ENCODE peak calls at places on chromosomes 16 and 17, in eight cellular contexts. One of them, this sample, is unnamed.

GRCh38 chr16:81649561-81649960 is 129.5 kb upstream of the PLCG2 start:
- DNase-seq in thoracic aorta: no peak
- DNase-seq in endodermal cell: no peak
- DNase-seq in fibroblast of lung: peak; percentile 55
- DNase-seq in ovary: no peak
- DNase-seq in K562: no peak
- DNase-seq in cardiac muscle cell: no peak
- DNase-seq in brain microvascular endothelial cell: no peak
- DNase-seq in this sample: no peak

GRCh38 chr17:31329221-31329620 is 7.8 kb upstream of the EVI2A start:
- DNase-seq in K562: no peak
- DNase-seq in cardiac muscle cell: no peak
- DNase-seq in fibroblast of lung: no peak
- DNase-seq in thoracic aorta: no peak
- DNase-seq in endodermal cell: no peak
- DNase-seq in ovary: no peak
- DNase-seq in brain microvascular endothelial cell: no peak
- DNase-seq in this sample: no peak

GRCh38 chr17:50806141-50806643 is 29.2 kb upstream of the WFIKKN2 start:
- DNase-seq in fibroblast of lung: peak; percentile 49
- DNase-seq in ovary: no peak
- DNase-seq in thoracic aorta: no peak
- DNase-seq in brain microvascular endothelial cell: peak; percentile 11
- DNase-seq in endodermal cell: peak; percentile 86
- DNase-seq in cardiac muscle cell: no peak
- DNase-seq in K562: peak; percentile 38
- DNase-seq in this sample: peak; percentile 20

GRCh38 chr17:1868090-1868489 is 38.3 kb downstream of the RPA1 start:
- DNase-seq in thoracic aorta: no peak
- DNase-seq in endodermal cell: no peak
- DNase-seq in cardiac muscle cell: no peak
- DNase-seq in ovary: no peak
- DNase-seq in K562: no peak
- DNase-seq in fibroblast of lung: no peak
- DNase-seq in brain microvascular endothelial cell: no peak
- DNase-seq in this sample: no peak

GRCh38 chr17:12580640-12581039 is 85.0 kb upstream of the MYOCD start:
- DNase-seq in cardiac muscle cell: peak; percentile 57
- DNase-seq in fibroblast of lung: no peak
- DNase-seq in endodermal cell: no peak
- DNase-seq in ovary: no peak
- DNase-seq in thoracic aorta: no peak
- DNase-seq in K562: no peak
- DNase-seq in brain microvascular endothelial cell: peak; percentile 73
- DNase-seq in this sample: no peak

GRCh38 chr16:77043076-77043475 is 147.9 kb upstream of the MON1B start:
- DNase-seq in fibroblast of lung: peak; percentile 46
- DNase-seq in ovary: no peak
- DNase-seq in thoracic aorta: no peak
- DNase-seq in K562: peak; percentile 7
- DNase-seq in endodermal cell: no peak
- DNase-seq in brain microvascular endothelial cell: peak; percentile 5
- DNase-seq in cardiac muscle cell: no peak
- DNase-seq in this sample: peak; percentile 21

GRCh38 chr16:896261-897199 is 74.3 kb downstream of the LMF1 start:
- DNase-seq in thoracic aorta: no peak
- DNase-seq in ovary: no peak
- DNase-seq in cardiac muscle cell: no peak
- DNase-seq in K562: no peak
- DNase-seq in endodermal cell: no peak
- DNase-seq in brain microvascular endothelial cell: no peak
- DNase-seq in fibroblast of lung: no peak
- DNase-seq in this sample: no peak

GRCh38 chr17:82772026-82772425 is 20.2 kb downstream of the TBCD start:
- DNase-seq in ovary: no peak
- DNase-seq in endodermal cell: no peak
- DNase-seq in cardiac muscle cell: no peak
- DNase-seq in K562: no peak
- DNase-seq in fibroblast of lung: peak; percentile 77
- DNase-seq in thoracic aorta: no peak
- DNase-seq in brain microvascular endothelial cell: peak; percentile 35
- DNase-seq in this sample: no peak

GRCh38 chr16:56611281-56611833 is 3.0 kb downstream of the MT2A start:
- DNase-seq in brain microvascular endothelial cell: peak; percentile 32
- DNase-seq in cardiac muscle cell: no peak
- DNase-seq in endodermal cell: no peak
- DNase-seq in fibroblast of lung: peak; percentile 74
- DNase-seq in K562: no peak
- DNase-seq in ovary: peak; percentile 52
- DNase-seq in thoracic aorta: peak; percentile 59
- DNase-seq in this sample: no peak

GRCh38 chr16:16095646-16096045 is 127.6 kb downstream of the ABCC6 start:
- DNase-seq in thoracic aorta: no peak
- DNase-seq in K562: no peak
- DNase-seq in fibroblast of lung: no peak
- DNase-seq in ovary: no peak
- DNase-seq in cardiac muscle cell: no peak
- DNase-seq in endodermal cell: no peak
- DNase-seq in brain microvascular endothelial cell: no peak
- DNase-seq in this sample: no peak
- H3K36me3 ChIP-seq in thoracic aorta: peaks cover 15% of the 10 kb centered on the region
- H3K36me3 ChIP-seq in K562: peaks cover 78% of the 10 kb centered on the region
- H3K36me3 ChIP-seq in fibroblast of lung: peaks cover 27% of the 10 kb centered on the region
- H3K36me3 ChIP-seq in ovary: no peaks in the 10 kb centered on the region
- H3K36me3 ChIP-seq in cardiac muscle cell: peaks cover 6% of the 10 kb centered on the region
- H3K36me3 ChIP-seq in endodermal cell: peaks cover 16% of the 10 kb centered on the region
- H3K36me3 ChIP-seq in brain microvascular endothelial cell: peaks cover 21% of the 10 kb centered on the region
- H3K36me3 ChIP-seq in this sample: peaks cover under 1% of the 10 kb centered on the region

DNA sequence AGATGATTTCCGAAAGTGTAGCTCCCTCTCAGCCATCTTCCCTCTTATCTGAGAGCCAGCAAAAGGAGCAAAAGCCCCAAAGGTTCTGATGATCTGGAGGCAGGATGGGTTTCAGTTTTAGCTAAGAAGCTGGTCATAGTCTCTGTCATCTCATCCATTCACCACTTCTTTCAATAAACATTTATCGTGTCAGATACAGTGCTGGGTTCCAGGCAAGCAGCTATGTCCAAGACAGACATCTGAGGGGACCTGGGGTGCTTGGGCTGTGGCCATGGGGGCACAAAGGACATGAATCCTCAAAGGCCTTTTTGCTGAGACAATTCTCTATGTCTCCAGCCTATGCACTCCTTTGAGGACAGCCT is 1.0 kb upstream of the ETV4 start:
- DNase-seq in ovary: no peak
- DNase-seq in thoracic aorta: no peak
- DNase-seq in K562: peak; percentile 20
- DNase-seq in brain microvascular endothelial cell: no peak
- DNase-seq in endodermal cell: peak; percentile 61
- DNase-seq in cardiac muscle cell: no peak
- DNase-seq in fibroblast of lung: no peak
- DNase-seq in this sample: no peak
- H3K27me3 ChIP-seq in ovary: no peaks in the 10 kb centered on the region
- H3K27me3 ChIP-seq in thoracic aorta: no peaks in the 10 kb centered on the region
- H3K27me3 ChIP-seq in K562: no peaks in the 10 kb centered on the region
- H3K27me3 ChIP-seq in brain microvascular endothelial cell: no peaks in the 10 kb centered on the region
- H3K27me3 ChIP-seq in endodermal cell: peaks cover 13% of the 10 kb centered on the region
- H3K27me3 ChIP-seq in cardiac muscle cell: peaks cover 59% of the 10 kb centered on the region
- H3K27me3 ChIP-seq in fibroblast of lung: no peaks in the 10 kb centered on the region
- H3K27me3 ChIP-seq in this sample: no peaks in the 10 kb centered on the region

GRCh38 chr16:8819635-8820034 is 22.0 kb downstream of the PMM2 start:
- DNase-seq in brain microvascular endothelial cell: no peak
- DNase-seq in cardiac muscle cell: no peak
- DNase-seq in fibroblast of lung: no peak
- DNase-seq in endodermal cell: no peak
- DNase-seq in thoracic aorta: no peak
- DNase-seq in K562: no peak
- DNase-seq in ovary: no peak
- DNase-seq in this sample: peak; percentile 67

GRCh38 chr16:8814095-8814806 is 16.6 kb downstream of the PMM2 start:
- DNase-seq in endodermal cell: no peak
- DNase-seq in brain microvascular endothelial cell: no peak
- DNase-seq in cardiac muscle cell: no peak
- DNase-seq in ovary: no peak
- DNase-seq in K562: no peak
- DNase-seq in fibroblast of lung: no peak
- DNase-seq in thoracic aorta: no peak
- DNase-seq in this sample: no peak

GRCh38 chr16:8812162-8812843 is 14.7 kb downstream of the PMM2 start:
- DNase-seq in brain microvascular endothelial cell: no peak
- DNase-seq in ovary: no peak
- DNase-seq in endodermal cell: no peak
- DNase-seq in K562: no peak
- DNase-seq in thoracic aorta: no peak
- DNase-seq in cardiac muscle cell: no peak
- DNase-seq in fibroblast of lung: no peak
- DNase-seq in this sample: no peak

GRCh38 chr16:8818499-8819270 is 21.0 kb downstream of the PMM2 start:
- DNase-seq in fibroblast of lung: peak; percentile 8
- DNase-seq in endodermal cell: peak; percentile 65
- DNase-seq in thoracic aorta: no peak
- DNase-seq in cardiac muscle cell: no peak
- DNase-seq in ovary: no peak
- DNase-seq in brain microvascular endothelial cell: no peak
- DNase-seq in K562: no peak
- DNase-seq in this sample: no peak

GRCh38 chr16:8816967-8817662 is 19.5 kb downstream of the PMM2 start:
- DNase-seq in brain microvascular endothelial cell: no peak
- DNase-seq in thoracic aorta: no peak
- DNase-seq in fibroblast of lung: no peak
- DNase-seq in endodermal cell: no peak
- DNase-seq in cardiac muscle cell: no peak
- DNase-seq in ovary: no peak
- DNase-seq in K562: no peak
- DNase-seq in this sample: no peak
- H3K36me3 ChIP-seq in brain microvascular endothelial cell: peaks cover 89% of the 10 kb centered on the region
- H3K36me3 ChIP-seq in thoracic aorta: peaks cover 44% of the 10 kb centered on the region
- H3K36me3 ChIP-seq in fibroblast of lung: peaks cover 32% of the 10 kb centered on the region
- H3K36me3 ChIP-seq in endodermal cell: peaks cover 86% of the 10 kb centered on the region
- H3K36me3 ChIP-seq in cardiac muscle cell: peaks cover 27% of the 10 kb centered on the region
- H3K36me3 ChIP-seq in ovary: no peaks in the 10 kb centered on the region
- H3K36me3 ChIP-seq in K562: peaks cover 94% of the 10 kb centered on the region
- H3K36me3 ChIP-seq in this sample: peaks cover 74% of the 10 kb centered on the region

DNA sequence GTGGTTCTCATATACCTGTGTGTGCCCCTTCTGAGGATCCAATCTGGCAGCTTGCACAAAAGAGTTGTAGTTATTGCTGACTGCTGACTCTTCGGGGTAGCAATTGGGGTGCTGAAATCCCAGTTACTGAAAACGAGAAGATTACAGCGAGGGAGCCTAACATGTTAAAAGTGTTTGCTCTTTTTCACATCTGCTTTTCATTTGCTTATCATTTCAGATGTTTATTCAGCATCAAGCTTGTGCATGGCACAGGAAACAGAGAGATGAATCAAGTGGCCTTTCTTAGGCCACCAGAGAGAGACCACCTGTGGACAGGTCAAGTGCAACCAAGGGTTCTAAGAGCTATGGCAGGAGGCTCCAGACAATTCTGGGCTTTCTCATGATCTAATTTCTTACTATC is 16.9 kb downstream of the DHRS7B start:
- DNase-seq in cardiac muscle cell: no peak
- DNase-seq in endodermal cell: no peak
- DNase-seq in fibroblast of lung: no peak
- DNase-seq in ovary: no peak
- DNase-seq in brain microvascular endothelial cell: no peak
- DNase-seq in K562: no peak
- DNase-seq in thoracic aorta: no peak
- DNase-seq in this sample: no peak
- H3K27me3 ChIP-seq in cardiac muscle cell: no peaks in the 10 kb centered on the region
- H3K27me3 ChIP-seq in endodermal cell: no peaks in the 10 kb centered on the region
- H3K27me3 ChIP-seq in fibroblast of lung: no peaks in the 10 kb centered on the region
- H3K27me3 ChIP-seq in ovary: no peaks in the 10 kb centered on the region
- H3K27me3 ChIP-seq in brain microvascular endothelial cell: no peaks in the 10 kb centered on the region
- H3K27me3 ChIP-seq in K562: no peaks in the 10 kb centered on the region
- H3K27me3 ChIP-seq in thoracic aorta: no peaks in the 10 kb centered on the region
- H3K27me3 ChIP-seq in this sample: no peaks in the 10 kb centered on the region

GRCh38 chr17:28326114-28326513 is 7.1 kb downstream of the TMEM97 start:
- DNase-seq in fibroblast of lung: no peak
- DNase-seq in thoracic aorta: no peak
- DNase-seq in K562: no peak
- DNase-seq in endodermal cell: peak; percentile 26
- DNase-seq in brain microvascular endothelial cell: no peak
- DNase-seq in ovary: no peak
- DNase-seq in cardiac muscle cell: no peak
- DNase-seq in this sample: no peak

GRCh38 chr17:28330671-28331070 is 4.6 kb downstream of the IFT20 start:
- DNase-seq in ovary: peak; percentile 9
- DNase-seq in brain microvascular endothelial cell: no peak
- DNase-seq in thoracic aorta: no peak
- DNase-seq in fibroblast of lung: no peak
- DNase-seq in K562: no peak
- DNase-seq in cardiac muscle cell: no peak
- DNase-seq in endodermal cell: no peak
- DNase-seq in this sample: no peak

GRCh38 chr17:28327031-28327607 is 8.1 kb downstream of the TMEM97 start:
- DNase-seq in cardiac muscle cell: no peak
- DNase-seq in ovary: peak; percentile 4
- DNase-seq in thoracic aorta: no peak
- DNase-seq in K562: no peak
- DNase-seq in endodermal cell: peak; percentile 18
- DNase-seq in fibroblast of lung: no peak
- DNase-seq in brain microvascular endothelial cell: no peak
- DNase-seq in this sample: no peak

GRCh38 chr17:28327709-28328108 is 7.6 kb downstream of the IFT20 start:
- DNase-seq in thoracic aorta: no peak
- DNase-seq in brain microvascular endothelial cell: no peak
- DNase-seq in ovary: no peak
- DNase-seq in endodermal cell: peak; percentile 23
- DNase-seq in cardiac muscle cell: no peak
- DNase-seq in fibroblast of lung: peak; percentile 49
- DNase-seq in K562: no peak
- DNase-seq in this sample: no peak

GRCh38 chr17:28328325-28328724 is 6.9 kb downstream of the IFT20 start:
- DNase-seq in fibroblast of lung: peak; percentile 44
- DNase-seq in brain microvascular endothelial cell: no peak
- DNase-seq in cardiac muscle cell: no peak
- DNase-seq in endodermal cell: peak; percentile 20
- DNase-seq in ovary: peak; percentile 7
- DNase-seq in K562: no peak
- DNase-seq in thoracic aorta: no peak
- DNase-seq in this sample: no peak
- H3K36me3 ChIP-seq in fibroblast of lung: peaks cover 10% of the 10 kb centered on the region
- H3K36me3 ChIP-seq in brain microvascular endothelial cell: peaks cover 11% of the 10 kb centered on the region
- H3K36me3 ChIP-seq in cardiac muscle cell: peaks cover 13% of the 10 kb centered on the region
- H3K36me3 ChIP-seq in endodermal cell: peaks cover 44% of the 10 kb centered on the region
- H3K36me3 ChIP-seq in ovary: no peaks in the 10 kb centered on the region
- H3K36me3 ChIP-seq in K562: peaks cover 70% of the 10 kb centered on the region
- H3K36me3 ChIP-seq in thoracic aorta: peaks cover 13% of the 10 kb centered on the region
- H3K36me3 ChIP-seq in this sample: peaks cover 52% of the 10 kb centered on the region

This sample was measured in A673.